ENCODE peak calls at places on chromosomes 2 and 18, in six cellular contexts. One of them, this sample, is unnamed.

GRCh38 chr2:40680547-40680946 is 228.7 kb upstream of the SLC8A1 start:
- DNase-seq in GM10248: no peak
- DNase-seq in endothelial cell: no peak
- DNase-seq in Kasumi-1: no peak
- DNase-seq in left colon: no peak
- DNase-seq in hypothalamus: no peak
- DNase-seq in this sample: no peak

GRCh38 chr2:37837576-37838335 is 87.3 kb upstream of the RMDN2 start:
- DNase-seq in GM10248: no peak
- DNase-seq in endothelial cell: no peak
- DNase-seq in Kasumi-1: no peak
- DNase-seq in left colon: peak; percentile 80
- DNase-seq in hypothalamus: no peak
- DNase-seq in this sample: no peak

GRCh38 chr2:240839152-240840143 is 19.4 kb upstream of the KIF1A start:
- DNase-seq in GM10248: no peak
- DNase-seq in endothelial cell: no peak
- DNase-seq in Kasumi-1: no peak
- DNase-seq in left colon: no peak
- DNase-seq in hypothalamus: no peak
- DNase-seq in this sample: no peak

GRCh38 chr2:237298323-237299118 is 115.4 kb downstream of the COL6A3 start:
- DNase-seq in GM10248: no peak
- DNase-seq in endothelial cell: no peak
- DNase-seq in Kasumi-1: no peak
- DNase-seq in left colon: no peak
- DNase-seq in hypothalamus: no peak
- DNase-seq in this sample: no peak

GRCh38 chr2:241363316-241363879 is 7.3 kb downstream of the FARP2 start:
- DNase-seq in GM10248: no peak
- DNase-seq in endothelial cell: no peak
- DNase-seq in Kasumi-1: no peak
- DNase-seq in left colon: no peak
- DNase-seq in hypothalamus: no peak
- DNase-seq in this sample: no peak

GRCh38 chr2:44522846-44523245 is 161.1 kb downstream of the CAMKMT start:
- DNase-seq in GM10248: no peak
- DNase-seq in endothelial cell: no peak
- DNase-seq in Kasumi-1: no peak
- DNase-seq in left colon: no peak
- DNase-seq in hypothalamus: no peak
- DNase-seq in this sample: no peak

GRCh38 chr2:16225545-16225944 is 285.2 kb downstream of the MYCN start:
- DNase-seq in GM10248: no peak
- DNase-seq in endothelial cell: no peak
- DNase-seq in Kasumi-1: no peak
- DNase-seq in left colon: no peak
- DNase-seq in hypothalamus: no peak
- DNase-seq in this sample: no peak

GRCh38 chr2:2698182-2699116 is 367.4 kb upstream of the MYT1L start:
- DNase-seq in GM10248: no peak
- DNase-seq in endothelial cell: peak; percentile 41
- DNase-seq in Kasumi-1: peak; percentile 55
- DNase-seq in left colon: no peak
- DNase-seq in hypothalamus: no peak
- DNase-seq in this sample: no peak

GRCh38 chr2:171522804-171523338 is 597 bp downstream of the CYBRD1 start:
- DNase-seq in GM10248: peak; percentile 64
- DNase-seq in endothelial cell: peak; percentile 50
- DNase-seq in Kasumi-1: peak; percentile 55
- DNase-seq in left colon: peak; percentile 30
- DNase-seq in hypothalamus: peak; percentile 44
- DNase-seq in this sample: no peak

GRCh38 chr2:188852752-188853151 is 121.4 kb upstream of the COL3A1 start:
- DNase-seq in GM10248: no peak
- DNase-seq in endothelial cell: no peak
- DNase-seq in Kasumi-1: no peak
- DNase-seq in left colon: no peak
- DNase-seq in hypothalamus: no peak
- DNase-seq in this sample: no peak

GRCh38 chr2:239465017-239466001 is 64.5 kb upstream of the HDAC4 start:
- DNase-seq in GM10248: no peak
- DNase-seq in endothelial cell: no peak
- DNase-seq in Kasumi-1: no peak
- DNase-seq in left colon: peak; percentile 65
- DNase-seq in hypothalamus: peak; percentile 30
- DNase-seq in this sample: peak; percentile 99

GRCh38 chr2:212193066-212193465 is 345.5 kb downstream of the ERBB4 start:
- DNase-seq in GM10248: no peak
- DNase-seq in endothelial cell: no peak
- DNase-seq in Kasumi-1: no peak
- DNase-seq in left colon: no peak
- DNase-seq in hypothalamus: no peak
- DNase-seq in this sample: no peak

GRCh38 chr2:138722316-138722715 is 57.9 kb downstream of the NXPH2 start:
- DNase-seq in GM10248: no peak
- DNase-seq in endothelial cell: no peak
- DNase-seq in Kasumi-1: no peak
- DNase-seq in left colon: no peak
- DNase-seq in hypothalamus: no peak
- DNase-seq in this sample: no peak

GRCh38 chr2:126657146-126657635 is 1.2 kb downstream of the GYPC start:
- DNase-seq in GM10248: no peak
- DNase-seq in endothelial cell: no peak
- DNase-seq in Kasumi-1: peak; percentile 57
- DNase-seq in left colon: peak; percentile 73
- DNase-seq in hypothalamus: no peak
- DNase-seq in this sample: no peak

GRCh38 chr2:96866986-96867755 is 2.7 kb downstream of the SEMA4C start:
- DNase-seq in GM10248: no peak
- DNase-seq in endothelial cell: no peak
- DNase-seq in Kasumi-1: no peak
- DNase-seq in left colon: no peak
- DNase-seq in hypothalamus: no peak
- DNase-seq in this sample: peak; percentile 33

GRCh38 chr2:31386648-31387047 is 27.9 kb downstream of the XDH start:
- DNase-seq in GM10248: no peak
- DNase-seq in endothelial cell: no peak
- DNase-seq in Kasumi-1: no peak
- DNase-seq in left colon: no peak
- DNase-seq in hypothalamus: no peak
- DNase-seq in this sample: no peak

GRCh38 chr2:18971628-18972027 is 382.3 kb upstream of the NT5C1B start:
- DNase-seq in GM10248: no peak
- DNase-seq in endothelial cell: no peak
- DNase-seq in Kasumi-1: no peak
- DNase-seq in left colon: no peak
- DNase-seq in hypothalamus: no peak
- DNase-seq in this sample: no peak

GRCh38 chr2:105373895-105374401 is 24.9 kb downstream of the FHL2 start:
- DNase-seq in GM10248: peak; percentile 74
- DNase-seq in endothelial cell: no peak
- DNase-seq in Kasumi-1: no peak
- DNase-seq in left colon: no peak
- DNase-seq in hypothalamus: no peak
- DNase-seq in this sample: no peak

GRCh38 chr18:68714356-68714706 is 577 bp downstream of the TMX3 start:
- DNase-seq in GM10248: peak; percentile 17
- DNase-seq in endothelial cell: peak; percentile 22
- DNase-seq in Kasumi-1: peak; percentile 43
- DNase-seq in left colon: no peak
- DNase-seq in hypothalamus: no peak
- DNase-seq in this sample: no peak

GRCh38 chr2:237198144-237198900 is 112.6 kb downstream of the COPS8 start:
- DNase-seq in GM10248: no peak
- DNase-seq in endothelial cell: no peak
- DNase-seq in Kasumi-1: no peak
- DNase-seq in left colon: no peak
- DNase-seq in hypothalamus: no peak
- DNase-seq in this sample: no peak

GRCh38 chr18:48947583-48947982 is 3.2 kb downstream of the SMAD7 start:
- DNase-seq in GM10248: no peak
- DNase-seq in endothelial cell: no peak
- DNase-seq in Kasumi-1: no peak
- DNase-seq in left colon: no peak
- DNase-seq in hypothalamus: no peak
- DNase-seq in this sample: no peak

GRCh38 chr18:46497129-46497528 is 159.9 kb downstream of the LOXHD1 start:
- DNase-seq in GM10248: no peak
- DNase-seq in endothelial cell: peak; percentile 72
- DNase-seq in Kasumi-1: peak; percentile 68
- DNase-seq in left colon: no peak
- DNase-seq in hypothalamus: no peak
- DNase-seq in this sample: no peak

GRCh38 chr18:9177047-9177446 is 40.5 kb downstream of the ANKRD12 start:
- DNase-seq in GM10248: no peak
- DNase-seq in endothelial cell: no peak
- DNase-seq in Kasumi-1: no peak
- DNase-seq in left colon: no peak
- DNase-seq in hypothalamus: no peak
- DNase-seq in this sample: no peak

GRCh38 chr2:188600536-188601210 is 309.0 kb downstream of the GULP1 start:
- DNase-seq in GM10248: no peak
- DNase-seq in endothelial cell: no peak
- DNase-seq in Kasumi-1: no peak
- DNase-seq in left colon: no peak
- DNase-seq in hypothalamus: no peak
- DNase-seq in this sample: no peak

GRCh38 chr2:212007972-212008371 is 530.6 kb downstream of the ERBB4 start:
- DNase-seq in GM10248: no peak
- DNase-seq in endothelial cell: no peak
- DNase-seq in Kasumi-1: no peak
- DNase-seq in left colon: no peak
- DNase-seq in hypothalamus: no peak
- DNase-seq in this sample: no peak

GRCh38 chr2:223723954-223724411 is 113.4 kb downstream of the AP1S3 start:
- DNase-seq in GM10248: no peak
- DNase-seq in endothelial cell: no peak
- DNase-seq in Kasumi-1: no peak
- DNase-seq in left colon: no peak
- DNase-seq in hypothalamus: no peak
- DNase-seq in this sample: no peak